ENCODE peak calls at places on chromosomes 16 and 17, in eight cellular contexts. Y is hepatocyte; T is mammary epithelial cell; O is CD8-positive, alpha-beta T cell; F is activated T-helper 1 cell treated with Interleukin-2 at 50 U/mL for 16 hours; X is lower leg skin; H is H54; C is SW480. G is an unnamed sample.

GRCh38 chr16:17273142-17273561 is 197.6 kb downstream of the XYLT1 start:
- DNase-seq in Y (peak), T (peak), O (peak), F (no peak), X (no peak), H (peak), C (peak), G (peak)

GRCh38 chr16:79770244-79771064 is 169.9 kb upstream of the MAF start:
- DNase-seq in Y (peak), T (peak), O (peak), F (peak), X (peak), H (peak), C (peak), G (peak)

GRCh38 chr16:53356478-53357207 is 77.6 kb upstream of the RBL2 start:
- DNase-seq in Y (no peak), T (no peak), O (no peak), F (no peak), X (no peak), H (no peak), C (no peak), G (no peak)

GRCh38 chr17:17693253-17693954 is 12.1 kb downstream of the RAI1 start:
- DNase-seq in Y (peak), T (peak), O (no peak), F (no peak), X (no peak), H (no peak), C (peak), G (peak)

GRCh38 chr17:77383613-77384608 is 243.1 kb downstream of the SEC14L1 start:
- DNase-seq in Y (no peak), T (peak), O (no peak), F (no peak), X (no peak), H (no peak), C (no peak), G (no peak)

GRCh38 chr16:56858375-56858774 is 6.6 kb upstream of the SLC12A3 start:
- DNase-seq in Y (no peak), T (no peak), O (no peak), F (no peak), X (no peak), H (no peak), C (no peak), G (no peak)

GRCh38 chr16:22614271-22614947 is 103.7 kb downstream of the NPIPB5 start:
- DNase-seq in Y (peak), T (peak), O (no peak), F (no peak), X (no peak), H (no peak), C (peak), G (peak)

GRCh38 chr16:66395806-66396555 is 29.5 kb downstream of the CDH5 start:
- DNase-seq in Y (no peak), T (no peak), O (no peak), F (no peak), X (no peak), H (no peak), C (no peak), G (no peak)

GRCh38 chr17:59668816-59669215 is 38.4 kb downstream of the PTRH2 start:
- DNase-seq in Y (no peak), T (peak), O (no peak), F (no peak), X (no peak), H (peak), C (peak), G (peak)

GRCh38 chr17:155576-155975 is 18.2 kb downstream of the SCGB1C2 start:
- DNase-seq in Y (no peak), T (no peak), O (no peak), F (no peak), X (no peak), H (no peak), C (no peak), G (no peak)

GRCh38 chr16:66296591-66296990 is 69.9 kb upstream of the CDH5 start:
- DNase-seq in Y (no peak), T (no peak), O (no peak), F (no peak), X (no peak), H (no peak), C (no peak), G (no peak)

GRCh38 chr17:57823469-57824401 is 26.1 kb downstream of the MRPS23 start:
- DNase-seq in Y (no peak), T (peak), O (no peak), F (no peak), X (no peak), H (peak), C (no peak), G (no peak)

GRCh38 chr17:3744032-3744431 is 20.3 kb downstream of the HASPIN start:
- DNase-seq in Y (no peak), T (peak), O (no peak), F (no peak), X (no peak), H (no peak), C (no peak), G (no peak)

GRCh38 chr17:50397111-50397918 is at the start of gene LRRC59:
- DNase-seq in Y (peak), T (peak), O (peak), F (peak), X (peak), H (peak), C (peak), G (peak)

GRCh38 chr17:64091116-64091515 is 38.8 kb downstream of the ERN1 start:
- DNase-seq in Y (no peak), T (peak), O (no peak), F (no peak), X (no peak), H (no peak), C (no peak), G (no peak)

GRCh38 chr17:40558651-40559015 is 6.6 kb downstream of the CCR7 start:
- DNase-seq in Y (no peak), T (no peak), O (no peak), F (no peak), X (no peak), H (no peak), C (no peak), G (no peak)

GRCh38 chr16:57742543-57742942 is 7.0 kb downstream of the KATNB1 start:
- DNase-seq in Y (no peak), T (no peak), O (no peak), F (no peak), X (no peak), H (no peak), C (no peak), G (no peak)

GRCh38 chr16:64238576-64238975 is 883.3 kb downstream of the CDH11 start:
- DNase-seq in Y (no peak), T (peak), O (no peak), F (no peak), X (no peak), H (no peak), C (no peak), G (peak)

GRCh38 chr16:58306327-58306726 is 11.5 kb upstream of the PRSS54 start:
- DNase-seq in Y (peak), T (peak), O (peak), F (no peak), X (no peak), H (no peak), C (peak), G (no peak)

GRCh38 chr16:17357302-17358062 is 113.3 kb downstream of the XYLT1 start:
- DNase-seq in Y (no peak), T (no peak), O (no peak), F (no peak), X (no peak), H (no peak), C (no peak), G (no peak)

GRCh38 chr17:82339634-82340580 is 6.3 kb upstream of the SECTM1 start:
- DNase-seq in Y (no peak), T (no peak), O (no peak), F (no peak), X (no peak), H (no peak), C (no peak), G (no peak)